ENCODE peak calls at places on chromosomes 12 and 14, in nine cellular contexts. W is NB4, T is spleen, B is GM12878, M is breast epithelium, Q is adrenal gland, C is prostate gland, P is sigmoid colon, I is upper lobe of left lung. D is an unnamed sample.

GRCh38 chr14:77582511-77582910 is 33.9 kb downstream of the SPTLC2 start:
- DNase-seq in I (no peak), C (no peak), P (no peak), W (no peak), T (no peak), B (no peak), M (no peak), Q (no peak), D (no peak)

GRCh38 chr12:123519151-123520001 is 14.1 kb downstream of the RILPL1 start:
- DNase-seq in C (peak; percentile 83), M (peak; percentile 81), W (no peak), B (no peak), I (no peak), Q (peak; percentile 57), P (no peak), T (no peak), D (no peak)

GRCh38 chr12:105852958-105853357 is 285.8 kb downstream of the NUAK1 start:
- DNase-seq in B (no peak), C (no peak), Q (no peak), T (no peak), W (no peak), M (no peak), I (no peak), P (peak; percentile 65), D (no peak)

GRCh38 chr14:23093993-23094665 is 807 bp downstream of the ACIN1 start:
- DNase-seq in T (peak; percentile 15), C (no peak), P (no peak), B (no peak), I (no peak), M (no peak), W (no peak), Q (no peak), D (no peak)

GRCh38 chr12:94560416-94561221 is 89.7 kb downstream of the TMCC3 start:
- DNase-seq in W (peak; percentile 53), P (no peak), Q (peak; percentile 32), B (peak; percentile 36), C (peak; percentile 22), T (peak; percentile 80), M (no peak), I (peak; percentile 52), D (peak; percentile 44)

GRCh38 chr14:65230287-65230728 is 128.0 kb upstream of the MAX start:
- DNase-seq in B (no peak), I (no peak), P (peak; percentile 70), W (no peak), M (no peak), Q (no peak), T (peak; percentile 69), C (peak; percentile 40), D (no peak)

GRCh38 chr12:153080-153746 is 60.7 kb downstream of the SLC6A12 start:
- DNase-seq in I (peak; percentile 86), P (no peak), B (no peak), M (no peak), C (peak; percentile 35), T (peak; percentile 82), W (peak; percentile 78), Q (peak; percentile 63), D (no peak)

GRCh38 chr12:51321882-51322281 is 2.1 kb downstream of the BIN2 start:
- DNase-seq in T (no peak), B (no peak), C (no peak), P (no peak), Q (no peak), W (no peak), I (no peak), M (no peak), D (no peak)

GRCh38 chr12:8157484-8158198 is 826 bp downstream of the ZNF705A start:
- DNase-seq in I (no peak), T (no peak), P (no peak), C (no peak), Q (no peak), B (no peak), W (no peak), M (no peak), D (no peak)

GRCh38 chr12:98820005-98820404 is 174.9 kb downstream of the APAF1 start:
- DNase-seq in P (no peak), Q (no peak), M (no peak), C (no peak), T (no peak), I (no peak), W (no peak), B (no peak), D (no peak)

GRCh38 chr12:3042394-3042793 is 34.8 kb upstream of the TSPAN9 start:
- DNase-seq in W (peak; percentile 90), B (no peak), T (peak; percentile 89), M (no peak), C (no peak), P (no peak), I (no peak), Q (no peak), D (no peak)

DNA sequence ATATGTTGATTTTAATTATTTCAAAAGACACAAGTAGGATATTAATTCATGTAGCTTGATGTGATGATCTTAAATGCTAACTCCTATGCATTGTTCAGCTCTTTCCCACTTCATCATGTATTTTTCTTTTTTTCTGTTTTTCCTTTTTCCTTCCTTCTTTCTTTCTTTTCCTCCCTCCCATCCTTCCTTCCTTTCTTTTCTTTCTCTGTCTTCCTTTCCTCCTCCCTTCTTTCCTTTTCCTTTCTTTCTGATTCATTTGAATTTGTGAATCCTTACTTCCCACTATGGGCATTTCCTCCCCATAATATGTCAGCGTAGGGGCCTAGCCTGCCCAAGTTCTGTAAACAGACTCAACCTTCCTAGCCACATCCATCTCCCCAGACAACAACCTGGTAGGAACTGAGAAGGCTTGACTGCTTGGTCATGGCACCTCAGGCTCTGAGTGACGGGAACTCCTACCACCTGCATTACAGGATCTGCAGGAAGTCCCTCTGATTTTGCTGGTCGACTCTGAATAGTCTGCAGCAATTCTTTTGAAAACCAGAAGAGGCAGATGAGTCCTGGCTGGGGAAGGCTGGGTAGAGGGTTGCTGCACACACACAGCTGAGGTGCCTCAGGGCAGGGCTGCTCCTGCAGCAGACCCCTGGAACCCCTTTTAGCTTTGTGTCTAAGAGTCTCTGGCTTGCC is 33.4 kb upstream of the BHLHE41 start:
- DNase-seq in B (no peak), Q (no peak), W (peak; percentile 25), M (no peak), I (peak; percentile 6), P (no peak), C (no peak), T (no peak), D (no peak)
- TF ChIP-seq POLR2A in B (no peak), Q (no peak), W (no peak), M (no peak), I (no peak), P (no peak), C (no peak), T (no peak), D (no peak)

GRCh38 chr12:116539905-116540482 is 19.2 kb upstream of the MAP1LC3B2 start:
- DNase-seq in T (no peak), B (no peak), C (peak; percentile 44), W (no peak), Q (no peak), P (peak; percentile 81), M (no peak), I (no peak), D (peak; percentile 62)
- H3K4me3 ChIP-seq in T (no peak overlapping the region), B (no peak overlapping the region), C (no peak overlapping the region), W (no peak overlapping the region), Q (no peak overlapping the region), P (no peak overlapping the region), M (no peak overlapping the region), I (no peak overlapping the region), D (no peak overlapping the region)

GRCh38 chr12:57008113-57008687 is 1.9 kb upstream of the ZBTB39 start:
- DNase-seq in Q (no peak), B (peak; percentile 27), I (no peak), W (peak; percentile 84), M (no peak), T (no peak), C (no peak), P (no peak), D (no peak)
- TF ChIP-seq CTCF in Q (peak; percentile 58), B (peak; percentile 75), I (peak; percentile 33), W (peak; percentile 82), M (peak; percentile 24), T (peak; percentile 72), C (peak; percentile 64), P (peak; percentile 61), D (no peak)

GRCh38 chr14:53951661-53952265 is 4.9 kb downstream of the BMP4 start:
- DNase-seq in T (no peak), W (no peak), Q (no peak), M (no peak), B (no peak), C (no peak), P (no peak), I (peak; percentile 81), D (no peak)

GRCh38 chr14:53953828-53954550 is 2.6 kb downstream of the BMP4 start:
- DNase-seq in B (no peak), T (peak; percentile 70), W (no peak), I (peak; percentile 82), C (peak; percentile 20), Q (peak; percentile 62), M (no peak), P (peak; percentile 82), D (peak; percentile 38)

GRCh38 chr14:53954551-53955233 is 1.9 kb downstream of the BMP4 start:
- DNase-seq in C (no peak), M (no peak), Q (no peak), I (peak; percentile 88), P (peak; percentile 67), W (no peak), B (no peak), T (peak; percentile 69), D (no peak)

GRCh38 chr14:53952533-53952932 is 4.1 kb downstream of the BMP4 start:
- DNase-seq in W (no peak), M (no peak), T (no peak), P (no peak), B (no peak), Q (no peak), I (no peak), C (no peak), D (no peak)

GRCh38 chr14:53953002-53953827 is 3.4 kb downstream of the BMP4 start:
- DNase-seq in P (peak; percentile 94), C (peak; percentile 83), I (peak; percentile 97), W (no peak), T (peak; percentile 77), B (no peak), Q (peak; percentile 87), M (peak; percentile 76), D (peak; percentile 96)
- TF ChIP-seq POLR2A in P (peak; percentile 26), C (peak; percentile 89), I (no peak), W (no peak), T (no peak), B (peak; percentile 74), Q (peak; percentile 76), M (no peak), D (no peak)